ENCODE peak calls at places on chromosomes 11 and 22, in six cellular contexts. F, M, G, I, X and N are unnamed samples. For H3K9me3, the result is how much of the 10 kb centered on the place peaks cover.

GRCh38 chr11:33321483-33321882 is 64.3 kb downstream of the HIPK3 start:
- DNase-seq in F (no peak), M (no peak), G (no peak), I (no peak), X (no peak), N (no peak)

GRCh38 chr22:30160926-30161546 is 80.8 kb downstream of the HORMAD2 start:
- DNase-seq in F (no peak), M (no peak), G (no peak), I (no peak), X (no peak), N (no peak)

GRCh38 chr22:37775785-37776638 is 31.7 kb upstream of the GCAT start:
- DNase-seq in F (no peak), M (peak), G (no peak), I (no peak), X (no peak), N (no peak)

GRCh38 chr22:21623402-21623970 is 6.3 kb downstream of the YDJC start:
- DNase-seq in F (no peak), M (no peak), G (no peak), I (no peak), X (no peak), N (no peak)

GRCh38 chr11:47955356-47955755 is 25.0 kb upstream of the PTPRJ start:
- DNase-seq in F (no peak), M (no peak), G (no peak), I (no peak), X (peak), N (no peak)

GRCh38 chr22:35578836-35579575 is 38.1 kb downstream of the MB start:
- DNase-seq in F (no peak), M (no peak), G (peak), I (no peak), X (no peak), N (no peak)

GRCh38 chr11:10490398-10491232 is 35.6 kb downstream of the AMPD3 start:
- DNase-seq in F (peak), M (peak), G (peak), I (no peak), X (no peak), N (peak)

GRCh38 chr11:45089845-45090499 is 56.5 kb upstream of the PRDM11 start:
- DNase-seq in F (no peak), M (no peak), G (no peak), I (no peak), X (no peak), N (no peak)

GRCh38 chr11:66556086-66556485 is 9.4 kb downstream of the ACTN3 start:
- DNase-seq in F (no peak), M (no peak), G (no peak), I (no peak), X (no peak), N (no peak)

GRCh38 chr11:112498701-112499100 is 238.0 kb upstream of the PLET1 start:
- DNase-seq in F (no peak), M (no peak), G (no peak), I (no peak), X (no peak), N (no peak)

GRCh38 chr11:47052576-47052975 is 116.0 kb downstream of the CSTPP1 start:
- DNase-seq in F (no peak), M (no peak), G (no peak), I (no peak), X (no peak), N (no peak)

GRCh38 chr11:110217478-110217877 is 78.9 kb downstream of the RDX start:
- DNase-seq in F (no peak), M (no peak), G (no peak), I (no peak), X (no peak), N (no peak)

GRCh38 chr11:107331728-107332127 is 125.9 kb downstream of the CWF19L2 start:
- DNase-seq in F (no peak), M (no peak), G (no peak), I (no peak), X (no peak), N (no peak)

GRCh38 chr11:120279490-120279889 is 39.5 kb downstream of the POU2F3 start:
- DNase-seq in F (no peak), M (no peak), G (no peak), I (no peak), X (no peak), N (peak)

GRCh38 chr11:83025267-83025704 is 46.4 kb downstream of the RAB30 start:
- DNase-seq in F (peak), M (no peak), G (no peak), I (no peak), X (no peak), N (no peak)

GRCh38 chr11:1200611-1201191 is 22.2 kb upstream of the MUC5B start:
- DNase-seq in F (no peak), M (no peak), G (no peak), I (no peak), X (no peak), N (peak)

GRCh38 chr22:41201146-41201545 is 4.0 kb upstream of the L3MBTL2 start:
- DNase-seq in F (peak), M (no peak), G (no peak), I (no peak), X (no peak), N (no peak)

GRCh38 chr11:66242085-66242765 is 26.2 kb upstream of the RAB1B start:
- DNase-seq in F (no peak), M (no peak), G (no peak), I (no peak), X (no peak), N (no peak)

GRCh38 chr11:73429121-73429740 is 53.0 kb downstream of the RELT start:
- DNase-seq in F (no peak), M (peak), G (no peak), I (no peak), X (no peak), N (no peak)

GRCh38 chr11:31822604-31823371 is 11.7 kb upstream of the PAX6 start:
- DNase-seq in F (no peak), M (no peak), G (no peak), I (no peak), X (no peak), N (no peak)
- H3K9me3 ChIP-seq in F (under half), M (under half), G (under half), I (under half), X (under half), N (under half)

GRCh38 chr11:3105791-3106735 is 48.8 kb upstream of the CARS1 start:
- DNase-seq in F (no peak), M (no peak), G (peak), I (no peak), X (no peak), N (no peak)

GRCh38 chr11:3108183-3108721 is 51.0 kb upstream of the CARS1 start:
- DNase-seq in F (no peak), M (no peak), G (no peak), I (no peak), X (no peak), N (no peak)

GRCh38 chr11:3109434-3109833 is 52.2 kb upstream of the CARS1 start:
- DNase-seq in F (no peak), M (no peak), G (no peak), I (no peak), X (no peak), N (peak)

GRCh38 chr11:3106736-3107524 is 49.7 kb upstream of the CARS1 start:
- DNase-seq in F (no peak), M (no peak), G (peak), I (no peak), X (no peak), N (peak)

DNA sequence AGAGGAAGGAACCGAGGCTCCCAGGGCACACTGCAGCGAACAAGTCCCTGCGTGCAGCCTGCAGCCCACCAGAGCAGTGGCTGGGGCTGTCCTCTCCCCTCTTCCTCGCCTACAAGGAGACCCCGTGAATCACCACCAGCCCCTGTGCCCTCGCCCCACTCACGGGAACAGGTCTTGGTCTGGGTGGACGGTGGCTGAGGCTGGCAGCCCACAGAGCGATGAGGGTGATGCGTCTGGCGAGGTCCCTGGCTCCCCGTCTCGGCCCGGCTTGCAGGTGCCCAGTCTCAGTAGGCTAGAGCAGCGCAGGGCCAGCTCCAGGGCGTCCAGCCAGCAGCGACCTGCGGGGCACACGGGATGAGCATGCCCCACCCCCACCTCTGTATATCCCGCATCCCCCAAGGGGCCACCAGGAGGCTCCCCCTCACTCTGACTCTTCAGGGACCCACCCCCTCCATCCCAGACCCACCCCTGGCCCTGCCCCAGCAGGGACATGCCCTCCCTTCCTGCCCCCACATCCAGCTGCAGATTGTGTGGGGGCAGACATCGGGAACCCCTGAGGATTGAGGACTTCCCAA is 50.5 kb upstream of the CARS1 start:
- DNase-seq in F (no peak), M (no peak), G (peak), I (no peak), X (no peak), N (no peak)
- H3K9me3 ChIP-seq in F (under half), M (under half), G (under half), I (under half), X (under half), N (under half)

GRCh38 chr22:48351376-48352085 is 1476.1 kb downstream of the BRD1 start:
- DNase-seq in F (no peak), M (no peak), G (no peak), I (no peak), X (no peak), N (no peak)

GRCh38 chr22:48352086-48352911 is 1475.4 kb downstream of the BRD1 start:
- DNase-seq in F (no peak), M (no peak), G (no peak), I (no peak), X (no peak), N (no peak)

GRCh38 chr22:48356731-48357130 is 1470.9 kb downstream of the BRD1 start:
- DNase-seq in F (no peak), M (no peak), G (no peak), I (no peak), X (no peak), N (no peak)

GRCh38 chr22:48353116-48353947 is 1474.3 kb downstream of the BRD1 start:
- DNase-seq in F (no peak), M (no peak), G (no peak), I (no peak), X (no peak), N (no peak)

DNA sequence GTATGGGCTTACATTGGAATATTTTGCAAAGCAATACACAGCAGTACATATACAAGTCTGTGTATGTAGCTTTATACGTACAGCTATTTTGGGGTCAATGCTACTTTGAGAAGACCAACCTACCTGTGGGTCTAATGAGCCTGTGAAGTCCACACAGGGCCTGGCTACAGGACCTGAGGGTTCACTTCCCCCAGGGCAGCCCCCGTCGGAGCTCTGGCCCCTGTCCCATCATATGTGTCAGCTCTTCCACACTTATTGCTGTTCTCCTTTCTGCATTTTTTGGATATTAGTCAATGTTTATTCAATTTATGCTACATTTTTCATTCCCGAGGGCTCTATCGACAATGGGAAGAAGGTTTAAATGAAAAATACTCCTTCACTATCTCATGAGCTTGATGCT is 1473.6 kb downstream of the BRD1 start:
- DNase-seq in F (no peak), M (no peak), G (no peak), I (no peak), X (no peak), N (no peak)
- H3K9me3 ChIP-seq in F (under half), M (half or more), G (under half), I (under half), X (under half), N (under half)

GRCh38 chr11:126585388-126586302 is 230.2 kb downstream of the ST3GAL4 start:
- DNase-seq in F (no peak), M (peak), G (peak), I (no peak), X (no peak), N (peak)

GRCh38 chr11:126581871-126582270 is 226.4 kb downstream of the ST3GAL4 start:
- DNase-seq in F (no peak), M (no peak), G (no peak), I (no peak), X (no peak), N (no peak)

GRCh38 chr11:126583594-126583993 is 228.1 kb downstream of the ST3GAL4 start:
- DNase-seq in F (no peak), M (no peak), G (no peak), I (no peak), X (no peak), N (no peak)

GRCh38 chr11:126583101-126583500 is 227.6 kb downstream of the ST3GAL4 start:
- DNase-seq in F (no peak), M (no peak), G (no peak), I (no peak), X (no peak), N (no peak)

GRCh38 chr11:126584028-126584427 is 228.5 kb downstream of the ST3GAL4 start:
- DNase-seq in F (no peak), M (no peak), G (no peak), I (no peak), X (no peak), N (no peak)
- H3K9me3 ChIP-seq in F (under half), M (under half), G (under half), I (under half), X (under half), N (under half)

DNA sequence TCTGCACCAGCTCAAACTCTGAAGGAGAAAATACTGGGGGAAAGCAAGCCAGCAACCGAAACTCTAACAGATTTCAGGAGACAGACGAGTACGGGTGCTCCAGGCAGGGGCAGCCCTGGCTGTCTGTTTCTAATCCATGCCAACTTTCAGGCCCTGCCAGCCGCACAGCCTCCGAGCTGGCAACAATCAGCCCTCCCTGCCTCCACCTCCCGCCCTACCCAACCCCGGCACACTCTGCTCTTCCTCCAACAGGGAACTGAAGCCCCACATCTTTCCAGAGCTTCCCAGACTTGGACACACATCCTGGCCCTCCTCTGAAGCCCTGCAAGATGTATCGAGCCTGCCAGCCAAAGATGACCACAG is 296.2 kb downstream of the BRD1 start:
- DNase-seq in F (no peak), M (no peak), G (no peak), I (no peak), X (no peak), N (no peak)
- H3K9me3 ChIP-seq in F (under half), M (half or more), G (under half), I (under half), X (under half), N (under half)

DNA sequence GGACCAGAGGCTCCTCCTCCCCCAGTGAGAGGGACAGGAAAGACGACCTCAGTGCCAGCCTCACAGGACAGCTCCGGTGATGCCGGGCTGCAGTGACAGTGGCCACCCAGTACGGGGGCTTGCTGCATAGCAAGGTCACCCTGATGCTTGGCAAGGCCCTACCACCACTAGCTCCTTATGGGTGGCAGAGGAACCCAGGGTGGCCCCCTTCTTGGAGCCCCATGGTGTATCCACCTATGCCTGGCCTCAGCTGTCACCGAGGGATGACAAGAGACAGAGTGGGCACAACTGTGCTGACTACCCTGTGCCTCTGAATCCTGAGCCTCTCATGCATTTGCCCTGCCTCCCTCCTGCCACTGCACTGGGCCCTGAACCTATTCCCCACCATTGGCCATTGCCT is 809.2 kb downstream of the TBC1D22A start:
- DNase-seq in F (no peak), M (no peak), G (no peak), I (no peak), X (no peak), N (no peak)
- H3K9me3 ChIP-seq in F (under half), M (half or more), G (under half), I (under half), X (under half), N (under half)

GRCh38 chr11:74866557-74866956 is 82.3 kb downstream of the XRRA1 start:
- DNase-seq in F (no peak), M (no peak), G (no peak), I (no peak), X (no peak), N (no peak)

GRCh38 chr11:74860743-74861142 is 88.1 kb downstream of the XRRA1 start:
- DNase-seq in F (no peak), M (no peak), G (no peak), I (no peak), X (no peak), N (no peak)

GRCh38 chr11:74863410-74863809 is 85.5 kb downstream of the XRRA1 start:
- DNase-seq in F (no peak), M (no peak), G (no peak), I (no peak), X (no peak), N (no peak)
- H3K9me3 ChIP-seq in F (under half), M (under half), G (under half), I (under half), X (under half), N (half or more)

GRCh38 chr22:47390026-47390970 is 627.8 kb downstream of the TBC1D22A start:
- DNase-seq in F (no peak), M (no peak), G (no peak), I (no peak), X (no peak), N (no peak)
- H3K9me3 ChIP-seq in F (under half), M (under half), G (under half), I (under half), X (under half), N (under half)